ENCODE peak calls at places on chromosomes 1 and 21, in eight cellular contexts. P, E, N, H, U, J, C and O are unnamed samples.

GRCh38 chr21:38796426-38796825 is 9.3 kb upstream of the ETS2 start:
- DNase-seq in P (no peak), E (no peak), N (no peak), H (no peak), U (no peak), J (peak), C (peak), O (no peak)

GRCh38 chr1:154459044-154459443 is 43.0 kb upstream of the TDRD10 start:
- DNase-seq in P (no peak), E (no peak), N (no peak), H (no peak), U (no peak), J (no peak), C (no peak), O (no peak)

GRCh38 chr1:93670141-93670540 is 11.5 kb downstream of the BCAR3 start:
- DNase-seq in P (no peak), E (no peak), N (peak), H (no peak), U (peak), J (peak), C (peak), O (no peak)

GRCh38 chr1:67746299-67746698 is 61.3 kb downstream of the GADD45A start:
- DNase-seq in P (no peak), E (no peak), N (no peak), H (no peak), U (no peak), J (no peak), C (no peak), O (no peak)

GRCh38 chr1:170010443-170010842 is 64.1 kb downstream of the KIFAP3 start:
- DNase-seq in P (peak), E (peak), N (no peak), H (peak), U (peak), J (peak), C (no peak), O (no peak)

GRCh38 chr1:181324797-181325616 is 158.3 kb upstream of the CACNA1E start:
- DNase-seq in P (no peak), E (no peak), N (no peak), H (no peak), U (no peak), J (no peak), C (peak), O (no peak)

GRCh38 chr1:47575855-47576757 is 138.3 kb downstream of the FOXD2 start:
- DNase-seq in P (no peak), E (no peak), N (no peak), H (no peak), U (no peak), J (peak), C (no peak), O (no peak)

GRCh38 chr1:152185544-152186391 is 26.7 kb upstream of the RPTN start:
- DNase-seq in P (peak), E (peak), N (no peak), H (peak), U (peak), J (peak), C (peak), O (no peak)

GRCh38 chr1:112849425-112849966 is 106.5 kb downstream of the SLC16A1 start:
- DNase-seq in P (peak), E (no peak), N (no peak), H (peak), U (no peak), J (peak), C (no peak), O (no peak)